ENCODE peak calls at places on chromosomes 7 and 10, in six cellular contexts. One of them, this sample, is unnamed.

GRCh38 chr10:50932113-50932512 is 46.7 kb upstream of the A1CF start:
- DNase-seq in T-cell: no peak
- DNase-seq in fibroblast of lung: peak
- DNase-seq in stimulated activated CD4-positive, alpha-beta T cell treated with anti-CD3 and anti-CD28 coated beads, Interleukin-1b, Interleukin-23, amount 100 ng/mL, for 1 hour: no peak
- DNase-seq in activated T-cell treated with anti-CD3 and anti-CD28 coated beads for 1 hour: no peak
- DNase-seq in endothelial cell: no peak
- DNase-seq in this sample: no peak

GRCh38 chr7:155344618-155345433 is 47.1 kb downstream of the INSIG1 start:
- DNase-seq in activated T-cell treated with anti-CD3 and anti-CD28 coated beads for 1 hour: peak
- DNase-seq in T-cell: peak
- DNase-seq in fibroblast of lung: peak
- DNase-seq in stimulated activated CD4-positive, alpha-beta T cell treated with anti-CD3 and anti-CD28 coated beads, Interleukin-1b, Interleukin-23, amount 100 ng/mL, for 1 hour: peak
- DNase-seq in endothelial cell: peak
- DNase-seq in this sample: peak

GRCh38 chr7:106775552-106775936 is 89.5 kb upstream of the PIK3CG start:
- DNase-seq in activated T-cell treated with anti-CD3 and anti-CD28 coated beads for 1 hour: no peak
- DNase-seq in fibroblast of lung: peak
- DNase-seq in T-cell: no peak
- DNase-seq in stimulated activated CD4-positive, alpha-beta T cell treated with anti-CD3 and anti-CD28 coated beads, Interleukin-1b, Interleukin-23, amount 100 ng/mL, for 1 hour: no peak
- DNase-seq in endothelial cell: no peak
- DNase-seq in this sample: no peak

GRCh38 chr10:133334495-133335237 is 2.0 kb downstream of the CALY start:
- DNase-seq in T-cell: no peak
- DNase-seq in activated T-cell treated with anti-CD3 and anti-CD28 coated beads for 1 hour: no peak
- DNase-seq in fibroblast of lung: no peak
- DNase-seq in endothelial cell: no peak
- DNase-seq in stimulated activated CD4-positive, alpha-beta T cell treated with anti-CD3 and anti-CD28 coated beads, Interleukin-1b, Interleukin-23, amount 100 ng/mL, for 1 hour: no peak
- DNase-seq in this sample: no peak

GRCh38 chr7:101166909-101167644 is 1.7 kb upstream of the VGF start:
- DNase-seq in fibroblast of lung: peak
- DNase-seq in stimulated activated CD4-positive, alpha-beta T cell treated with anti-CD3 and anti-CD28 coated beads, Interleukin-1b, Interleukin-23, amount 100 ng/mL, for 1 hour: no peak
- DNase-seq in activated T-cell treated with anti-CD3 and anti-CD28 coated beads for 1 hour: no peak
- DNase-seq in T-cell: no peak
- DNase-seq in endothelial cell: no peak
- DNase-seq in this sample: no peak

GRCh38 chr7:958221-959200 is 4.0 kb upstream of the ADAP1 start:
- DNase-seq in fibroblast of lung: no peak
- DNase-seq in endothelial cell: no peak
- DNase-seq in stimulated activated CD4-positive, alpha-beta T cell treated with anti-CD3 and anti-CD28 coated beads, Interleukin-1b, Interleukin-23, amount 100 ng/mL, for 1 hour: no peak
- DNase-seq in activated T-cell treated with anti-CD3 and anti-CD28 coated beads for 1 hour: no peak
- DNase-seq in T-cell: no peak
- DNase-seq in this sample: no peak

GRCh38 chr10:125555743-125556142 is 127.2 kb downstream of the TEX36 start:
- DNase-seq in endothelial cell: no peak
- DNase-seq in stimulated activated CD4-positive, alpha-beta T cell treated with anti-CD3 and anti-CD28 coated beads, Interleukin-1b, Interleukin-23, amount 100 ng/mL, for 1 hour: no peak
- DNase-seq in activated T-cell treated with anti-CD3 and anti-CD28 coated beads for 1 hour: no peak
- DNase-seq in fibroblast of lung: no peak
- DNase-seq in T-cell: no peak
- DNase-seq in this sample: no peak

GRCh38 chr7:24378871-24379608 is 95.0 kb downstream of the NPY start:
- DNase-seq in fibroblast of lung: peak
- DNase-seq in T-cell: no peak
- DNase-seq in activated T-cell treated with anti-CD3 and anti-CD28 coated beads for 1 hour: no peak
- DNase-seq in stimulated activated CD4-positive, alpha-beta T cell treated with anti-CD3 and anti-CD28 coated beads, Interleukin-1b, Interleukin-23, amount 100 ng/mL, for 1 hour: no peak
- DNase-seq in endothelial cell: no peak
- DNase-seq in this sample: no peak

GRCh38 chr7:67371429-67372305 is 375.0 kb downstream of the TYW1 start:
- DNase-seq in activated T-cell treated with anti-CD3 and anti-CD28 coated beads for 1 hour: peak
- DNase-seq in fibroblast of lung: peak
- DNase-seq in endothelial cell: peak
- DNase-seq in T-cell: peak
- DNase-seq in stimulated activated CD4-positive, alpha-beta T cell treated with anti-CD3 and anti-CD28 coated beads, Interleukin-1b, Interleukin-23, amount 100 ng/mL, for 1 hour: peak
- DNase-seq in this sample: peak

GRCh38 chr7:79868010-79868409 is 266.6 kb upstream of the GNAI1 start:
- DNase-seq in T-cell: no peak
- DNase-seq in activated T-cell treated with anti-CD3 and anti-CD28 coated beads for 1 hour: no peak
- DNase-seq in endothelial cell: no peak
- DNase-seq in stimulated activated CD4-positive, alpha-beta T cell treated with anti-CD3 and anti-CD28 coated beads, Interleukin-1b, Interleukin-23, amount 100 ng/mL, for 1 hour: no peak
- DNase-seq in fibroblast of lung: no peak
- DNase-seq in this sample: no peak

GRCh38 chr7:149495785-149496641 is 1.6 kb downstream of the ZNF746 start:
- DNase-seq in stimulated activated CD4-positive, alpha-beta T cell treated with anti-CD3 and anti-CD28 coated beads, Interleukin-1b, Interleukin-23, amount 100 ng/mL, for 1 hour: no peak
- DNase-seq in T-cell: no peak
- DNase-seq in fibroblast of lung: peak
- DNase-seq in endothelial cell: no peak
- DNase-seq in activated T-cell treated with anti-CD3 and anti-CD28 coated beads for 1 hour: no peak
- DNase-seq in this sample: no peak

GRCh38 chr7:77687100-77687746 is 9.0 kb upstream of the RSBN1L start:
- DNase-seq in fibroblast of lung: peak
- DNase-seq in stimulated activated CD4-positive, alpha-beta T cell treated with anti-CD3 and anti-CD28 coated beads, Interleukin-1b, Interleukin-23, amount 100 ng/mL, for 1 hour: no peak
- DNase-seq in endothelial cell: no peak
- DNase-seq in T-cell: no peak
- DNase-seq in activated T-cell treated with anti-CD3 and anti-CD28 coated beads for 1 hour: no peak
- DNase-seq in this sample: no peak

GRCh38 chr7:143325215-143325614 is 9.3 kb downstream of the CLCN1 start:
- DNase-seq in fibroblast of lung: no peak
- DNase-seq in stimulated activated CD4-positive, alpha-beta T cell treated with anti-CD3 and anti-CD28 coated beads, Interleukin-1b, Interleukin-23, amount 100 ng/mL, for 1 hour: no peak
- DNase-seq in endothelial cell: no peak
- DNase-seq in activated T-cell treated with anti-CD3 and anti-CD28 coated beads for 1 hour: no peak
- DNase-seq in T-cell: no peak
- DNase-seq in this sample: no peak

GRCh38 chr10:121453160-121453559 is 145.1 kb downstream of the FGFR2 start:
- DNase-seq in stimulated activated CD4-positive, alpha-beta T cell treated with anti-CD3 and anti-CD28 coated beads, Interleukin-1b, Interleukin-23, amount 100 ng/mL, for 1 hour: no peak
- DNase-seq in fibroblast of lung: no peak
- DNase-seq in endothelial cell: no peak
- DNase-seq in T-cell: no peak
- DNase-seq in activated T-cell treated with anti-CD3 and anti-CD28 coated beads for 1 hour: no peak
- DNase-seq in this sample: no peak

GRCh38 chr10:126618466-126618865 is 52.0 kb downstream of the C10orf90 start:
- DNase-seq in T-cell: no peak
- DNase-seq in activated T-cell treated with anti-CD3 and anti-CD28 coated beads for 1 hour: no peak
- DNase-seq in fibroblast of lung: peak
- DNase-seq in endothelial cell: no peak
- DNase-seq in stimulated activated CD4-positive, alpha-beta T cell treated with anti-CD3 and anti-CD28 coated beads, Interleukin-1b, Interleukin-23, amount 100 ng/mL, for 1 hour: no peak
- DNase-seq in this sample: no peak

GRCh38 chr7:152968003-152968402 is 208.5 kb downstream of the ACTR3B start:
- DNase-seq in endothelial cell: no peak
- DNase-seq in activated T-cell treated with anti-CD3 and anti-CD28 coated beads for 1 hour: no peak
- DNase-seq in fibroblast of lung: no peak
- DNase-seq in stimulated activated CD4-positive, alpha-beta T cell treated with anti-CD3 and anti-CD28 coated beads, Interleukin-1b, Interleukin-23, amount 100 ng/mL, for 1 hour: no peak
- DNase-seq in T-cell: no peak
- DNase-seq in this sample: no peak

GRCh38 chr10:11626071-11626470 is 14.6 kb upstream of the USP6NL start:
- DNase-seq in activated T-cell treated with anti-CD3 and anti-CD28 coated beads for 1 hour: no peak
- DNase-seq in T-cell: no peak
- DNase-seq in stimulated activated CD4-positive, alpha-beta T cell treated with anti-CD3 and anti-CD28 coated beads, Interleukin-1b, Interleukin-23, amount 100 ng/mL, for 1 hour: no peak
- DNase-seq in fibroblast of lung: no peak
- DNase-seq in endothelial cell: no peak
- DNase-seq in this sample: no peak